ENCODE peak calls at places on chromosomes 16 and 17, in eight cellular contexts. Q is activated CD4-positive, alpha-beta T cell treated with anti-CD3 and anti-CD28 coated beads, Interleukin-2, amount 50 U/mL, for 4 hours; E is AG08396; H is T-helper 1 cell; M is stimulated activated CD8-positive, alpha-beta memory T cell treated with anti-CD3 and anti-CD28 coated beads, Interleukin-7, amount 100 ng/mL, for 24 hours; K is left ventricle myocardium inferior; Y is psoas muscle; L is nucleus accumbens. W is an unnamed sample.

GRCh38 chr16:31072540-31073072 is 1.4 kb downstream of the ZNF668 start:
- DNase-seq in E (peak), Y (no peak), K (no peak), M (no peak), Q (no peak), L (no peak), H (peak), W (peak)

GRCh38 chr16:89037261-89038152 is 56.1 kb upstream of the ACSF3 start:
- DNase-seq in Q (no peak), L (no peak), K (no peak), E (peak), M (no peak), H (peak), Y (peak), W (peak)

GRCh38 chr17:56675876-56676660 is 82.6 kb downstream of the NOG start:
- DNase-seq in Q (no peak), E (no peak), K (no peak), Y (no peak), M (no peak), L (no peak), H (no peak), W (no peak)

GRCh38 chr17:60149691-60150582 is at the start of gene CA4:
- DNase-seq in Q (no peak), L (no peak), M (no peak), E (no peak), H (no peak), Y (no peak), K (no peak), W (no peak)

GRCh38 chr16:4323071-4323844 is 7.4 kb downstream of the GLIS2 start:
- DNase-seq in Q (no peak), H (no peak), E (no peak), M (no peak), Y (no peak), K (no peak), L (no peak), W (no peak)

GRCh38 chr17:81487487-81488275 is 24.9 kb downstream of the ACTG1 start:
- DNase-seq in K (peak), Q (peak), H (peak), Y (peak), E (peak), L (peak), M (peak), W (peak)

GRCh38 chr16:88298882-88299745 is 83.6 kb upstream of the ZNF469 start:
- DNase-seq in M (no peak), K (no peak), Q (no peak), L (no peak), Y (no peak), H (no peak), E (peak), W (peak)

GRCh38 chr16:77974883-77975282 is 47.5 kb upstream of the CLEC3A start:
- DNase-seq in E (no peak), Q (no peak), M (no peak), L (no peak), Y (no peak), H (no peak), K (no peak), W (no peak)

GRCh38 chr17:5892897-5893656 is 177.1 kb upstream of the WSCD1 start:
- DNase-seq in E (no peak), M (no peak), Q (no peak), Y (no peak), L (no peak), H (no peak), K (no peak), W (no peak)

GRCh38 chr17:66975614-66976378 is 11.3 kb downstream of the CACNG4 start:
- DNase-seq in H (no peak), K (peak), Q (no peak), E (no peak), L (no peak), M (no peak), Y (no peak), W (no peak)

GRCh38 chr16:68972008-68972407 is 128.7 kb downstream of the TANGO6 start:
- DNase-seq in Q (no peak), L (no peak), Y (no peak), E (no peak), M (no peak), H (no peak), K (no peak), W (no peak)

GRCh38 chr17:11986939-11987329 is 10.3 kb downstream of the ZNF18 start:
- DNase-seq in Y (no peak), Q (no peak), M (no peak), L (no peak), H (no peak), K (no peak), E (peak), W (peak)

GRCh38 chr17:52546493-52546892 is 388.0 kb upstream of the CA10 start:
- DNase-seq in L (no peak), E (no peak), Q (no peak), Y (no peak), M (no peak), H (no peak), K (no peak), W (no peak)

GRCh38 chr16:57753448-57754353 is 18.1 kb downstream of the KATNB1 start:
- DNase-seq in K (no peak), Y (peak), Q (no peak), H (no peak), L (no peak), M (no peak), E (no peak), W (no peak)

GRCh38 chr17:58232707-58233156 is 5.7 kb upstream of the LPO start:
- DNase-seq in E (peak), H (no peak), K (no peak), M (no peak), Y (no peak), L (peak), Q (no peak), W (peak)

GRCh38 chr17:45309400-45309799 is 7.4 kb downstream of the MAP3K14 start:
- DNase-seq in E (no peak), Q (no peak), H (no peak), K (no peak), L (no peak), M (no peak), Y (no peak), W (no peak)

GRCh38 chr17:57295526-57296023 is 39.3 kb downstream of the MSI2 start:
- DNase-seq in Y (no peak), M (no peak), K (no peak), E (no peak), H (no peak), Q (no peak), L (no peak), W (peak)

GRCh38 chr17:5584971-5585794 is 874 bp upstream of the NLRP1 start:
- DNase-seq in M (no peak), Y (no peak), H (no peak), L (no peak), Q (no peak), K (peak), E (peak), W (peak)

GRCh38 chr16:27385398-27385797 is 16.6 kb upstream of the IL21R start:
- DNase-seq in K (no peak), E (no peak), Y (no peak), H (no peak), L (no peak), Q (no peak), M (no peak), W (no peak)

GRCh38 chr17:41226051-41226450 is 397 bp upstream of the KRTAP9-2 start:
- DNase-seq in Y (no peak), K (no peak), E (no peak), L (no peak), H (no peak), Q (no peak), M (no peak), W (no peak)

GRCh38 chr17:75478508-75478907 is 22.1 kb downstream of the TMEM94 start:
- DNase-seq in M (no peak), E (no peak), Y (no peak), L (no peak), K (no peak), Q (no peak), H (no peak), W (no peak)

GRCh38 chr17:4635823-4636375 is 5.6 kb downstream of the ALOX15 start:
- DNase-seq in H (no peak), E (no peak), M (no peak), Y (no peak), K (no peak), Q (no peak), L (no peak), W (no peak)